ENCODE peak calls at places on chromosomes 7 and 10, in four cellular contexts. E is neuronal stem cell, P is H1, D is H9. O is an unnamed sample.
A peak's percentile ranks its signal among the peaks of the same experiment; 100 is the strongest.

GRCh38 chr7:19747740-19748339 is 25.6 kb downstream of the TMEM196 start:
- DNase-seq in P (no peak), D (no peak), E (peak; percentile 37), O (peak; percentile 48)

GRCh38 chr7:148763622-148764021 is 64.9 kb downstream of the CUL1 start:
- DNase-seq in P (no peak), E (no peak), D (no peak), O (peak; percentile 76)

GRCh38 chr10:30434273-30435067 is 486 bp downstream of the MAP3K8 start:
- DNase-seq in E (peak; percentile 45), P (peak; percentile 78), D (peak; percentile 72), O (peak; percentile 95)

GRCh38 chr10:131041361-131041916 is 270.1 kb downstream of the TCERG1L start:
- DNase-seq in P (no peak), E (no peak), D (no peak), O (no peak)

GRCh38 chr7:157429001-157429679 is 92.3 kb downstream of the DNAJB6 start:
- DNase-seq in P (no peak), E (no peak), D (no peak), O (no peak)

GRCh38 chr7:16187131-16187530 is 234.2 kb downstream of the CRPPA start:
- DNase-seq in E (no peak), P (no peak), D (no peak), O (no peak)

GRCh38 chr7:112371721-112372120 is 78.5 kb upstream of the IFRD1 start:
- DNase-seq in D (no peak), E (no peak), P (no peak), O (no peak)

GRCh38 chr7:7766671-7767070 is 48.3 kb upstream of the RPA3 start:
- DNase-seq in D (no peak), E (no peak), P (no peak), O (no peak)

GRCh38 chr10:67666416-67667043 is 29.5 kb downstream of the CTNNA3 start:
- DNase-seq in D (no peak), E (no peak), P (no peak), O (peak; percentile 24)

GRCh38 chr10:1741450-1741849 is 4.1 kb upstream of the ADARB2 start:
- DNase-seq in E (no peak), D (no peak), P (no peak), O (no peak)

GRCh38 chr7:130242198-130243014 is 24.3 kb upstream of the CPA2 start:
- DNase-seq in P (peak; percentile 85), D (peak; percentile 67), E (no peak), O (peak; percentile 89)

GRCh38 chr7:96710544-96710943 is 898 bp upstream of the SEM1 start:
- DNase-seq in D (no peak), P (no peak), E (no peak), O (no peak)

GRCh38 chr7:36079446-36080025 is 73.5 kb upstream of the EEPD1 start:
- DNase-seq in P (no peak), E (no peak), D (no peak), O (no peak)

GRCh38 chr7:129168219-129168991 is 20.0 kb upstream of the SMO start:
- DNase-seq in P (peak; percentile 58), D (peak; percentile 58), E (no peak), O (peak; percentile 7)

GRCh38 chr7:142890838-142891485 is 5.4 kb upstream of the TRPV6 start:
- DNase-seq in D (peak; percentile 13), E (no peak), P (no peak), O (no peak)

GRCh38 chr10:72484521-72484920 is 129.8 kb upstream of the DNAJB12 start:
- DNase-seq in P (no peak), E (no peak), D (no peak), O (no peak)

GRCh38 chr7:145293120-145293792 is 457.4 kb upstream of the TPK1 start:
- DNase-seq in D (no peak), P (no peak), E (no peak), O (no peak)

GRCh38 chr7:46713868-46714596 is 793.0 kb upstream of the IGFBP3 start:
- DNase-seq in E (no peak), D (no peak), P (no peak), O (peak; percentile 50)

GRCh38 chr7:147523056-147523455 is 1067.5 kb upstream of the C7orf33 start:
- DNase-seq in D (no peak), E (no peak), P (no peak), O (no peak)

GRCh38 chr7:75642810-75643486 is 95.8 kb downstream of the HIP1 start:
- DNase-seq in P (peak; percentile 85), D (peak; percentile 76), E (no peak), O (peak; percentile 65)
- H2AK5ac ChIP-seq in P (no peak overlapping the region), D (no peak overlapping the region), E (no peak overlapping the region), O (no peak overlapping the region)

DNA sequence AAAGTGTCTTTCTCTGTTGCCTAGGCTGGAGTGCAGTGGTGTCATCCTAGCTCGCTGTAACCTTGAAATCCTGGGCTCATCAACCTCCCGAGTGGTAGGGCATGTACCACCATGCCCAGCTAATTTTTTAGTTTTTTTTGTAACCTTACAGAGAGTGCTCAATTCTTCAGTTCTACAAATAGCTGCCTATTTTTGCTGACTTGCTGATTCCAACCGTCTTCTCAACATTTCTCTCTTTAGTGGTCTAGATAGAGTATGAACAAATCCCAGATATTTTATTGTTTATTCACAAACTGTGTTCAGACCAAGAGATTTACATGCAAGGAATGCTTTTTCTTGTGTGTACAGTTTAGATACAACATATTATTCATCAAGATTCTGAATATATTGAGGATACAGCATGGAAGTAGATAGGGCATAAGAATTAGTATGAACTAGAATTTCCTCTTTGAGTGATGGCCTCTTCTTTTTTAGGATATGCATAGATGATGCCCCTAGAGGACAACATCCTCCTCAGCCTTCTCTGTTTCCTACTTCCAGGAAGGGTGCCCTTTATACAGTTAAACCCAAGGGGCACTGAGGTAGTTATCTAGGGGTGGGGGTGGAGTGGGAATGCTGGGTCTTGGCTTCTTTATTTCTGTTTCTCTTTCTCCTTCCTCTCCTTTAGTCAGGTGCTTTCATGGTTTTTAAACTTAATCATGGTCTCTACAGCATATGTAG is 26.0 kb downstream of the PRPF18 start:
- DNase-seq in D (no peak), P (no peak), E (no peak), O (no peak)
- H2BK12ac ChIP-seq in D (no peak overlapping the region), P (no peak overlapping the region), E (no peak overlapping the region), O (no peak overlapping the region)

DNA sequence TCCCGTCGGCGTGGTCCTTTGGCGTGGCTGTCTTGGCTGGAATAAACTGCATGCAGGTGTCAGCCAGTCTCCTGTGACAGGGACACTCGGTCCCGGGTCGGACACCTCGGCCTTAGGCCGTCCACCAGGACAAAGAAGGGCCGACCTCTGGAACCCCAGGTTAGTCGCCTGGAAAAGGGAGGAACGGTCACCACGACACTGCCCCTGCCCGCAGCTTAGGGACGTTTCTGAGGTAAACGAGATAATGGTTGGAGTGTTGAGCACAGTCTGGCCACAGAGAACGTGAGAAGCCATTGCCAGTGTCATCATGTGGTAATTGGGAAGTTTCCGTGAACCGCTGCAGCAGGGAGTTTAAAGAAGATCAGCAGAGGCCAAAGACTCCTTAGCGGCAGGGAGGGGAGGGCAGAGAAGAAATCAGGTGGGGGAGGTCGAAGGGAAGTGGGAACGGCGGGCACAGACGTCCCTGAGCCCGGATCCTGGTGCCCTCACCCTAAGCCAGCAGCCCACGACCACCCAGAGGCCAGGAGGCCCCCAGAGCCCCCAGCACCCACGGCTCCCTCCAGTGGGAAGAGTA is 73.5 kb upstream of the FAM20C start:
- DNase-seq in D (no peak), P (no peak), E (no peak), O (peak; percentile 29)
- H3K4me2 ChIP-seq in D (no peak overlapping the region), P (no peak overlapping the region), E (no peak overlapping the region), O (no peak overlapping the region)

DNA sequence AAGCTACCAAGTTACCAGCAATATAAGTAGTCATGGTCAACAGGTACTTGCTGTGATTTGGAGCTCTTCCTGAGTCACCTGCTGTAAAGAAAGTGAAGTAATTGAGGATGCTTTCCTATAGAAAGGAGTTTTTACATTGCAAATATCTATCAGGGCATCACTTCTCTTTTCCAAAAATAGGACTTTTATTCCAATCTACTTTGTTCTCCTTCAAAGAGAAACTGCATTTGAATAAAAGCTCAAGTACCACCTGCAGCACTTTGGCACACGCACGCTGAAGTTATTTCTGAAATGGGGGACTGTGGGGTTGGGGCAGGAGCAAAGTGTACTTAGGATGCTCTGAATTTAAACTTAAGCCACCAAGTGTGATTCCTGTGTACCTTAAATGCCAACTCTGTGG is 81.8 kb upstream of the PRKAR2B start:
- DNase-seq in P (no peak), E (no peak), D (no peak), O (no peak)
- H2AK5ac ChIP-seq in P (no peak overlapping the region), E (no peak overlapping the region), D (no peak overlapping the region), O (no peak overlapping the region)

GRCh38 chr10:600876-601275 is 88.6 kb downstream of the DIP2C start:
- DNase-seq in D (no peak), E (no peak), P (no peak), O (no peak)
- H2BK12ac ChIP-seq in D (no peak overlapping the region), E (no peak overlapping the region), P (no peak overlapping the region), O (peak overlapping the region; percentile 44)

GRCh38 chr10:5291501-5292195 is 73.1 kb upstream of the UCN3 start:
- DNase-seq in P (no peak), D (no peak), E (no peak), O (peak; percentile 98)
- H3K4me2 ChIP-seq in P (no peak overlapping the region), D (no peak overlapping the region), E (no peak overlapping the region), O (no peak overlapping the region)

DNA sequence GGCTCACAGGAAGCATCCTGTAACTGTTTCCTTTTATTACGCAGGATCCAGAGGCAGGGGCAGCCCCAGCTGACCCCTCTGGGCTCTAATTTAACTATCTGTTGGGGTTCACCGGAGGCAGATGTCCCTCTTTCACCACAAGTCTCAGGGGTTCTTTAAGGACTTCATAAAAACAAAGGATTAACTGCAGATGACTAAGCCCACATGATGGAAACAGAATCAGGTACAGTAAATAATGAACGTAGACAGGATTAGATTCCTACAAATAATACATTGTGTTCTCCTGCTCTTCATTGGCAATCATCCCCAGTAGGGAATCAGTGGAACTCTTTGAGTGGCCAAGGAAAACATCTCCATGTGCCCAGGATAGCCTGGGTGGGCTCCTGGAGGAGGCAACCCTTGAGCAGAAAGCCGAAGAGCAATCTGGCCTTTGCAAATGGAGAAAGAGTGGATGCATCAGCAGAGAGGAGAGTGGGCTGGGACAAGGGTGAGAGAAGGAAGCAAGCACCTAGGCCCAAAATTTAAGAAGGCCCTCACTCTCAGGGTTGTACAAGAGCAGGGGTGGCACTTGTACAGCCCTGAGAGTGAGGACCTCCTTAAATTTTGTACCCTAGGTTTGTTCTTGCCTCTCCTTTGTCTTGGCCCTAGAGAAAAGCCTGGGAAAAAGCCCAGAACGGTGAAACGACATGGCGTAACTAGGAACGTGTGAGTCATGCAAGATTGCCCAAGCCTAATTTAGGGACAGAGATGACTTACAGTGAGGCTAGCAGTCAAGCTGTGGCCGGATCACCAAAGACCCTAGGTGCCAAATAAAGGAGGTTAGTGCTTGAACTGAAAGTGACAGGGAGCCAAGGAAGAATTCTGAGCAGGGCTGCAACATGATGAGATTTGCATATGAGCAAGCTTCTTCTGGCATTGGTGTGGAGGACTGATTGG is 24.8 kb downstream of the TBXAS1 start:
- DNase-seq in D (no peak), P (peak; percentile 22), E (no peak), O (peak; percentile 93)
- H2AK5ac ChIP-seq in D (no peak overlapping the region), P (no peak overlapping the region), E (no peak overlapping the region), O (no peak overlapping the region)

O was measured in mesenchymal stem cell.